ENCODE peak calls at places on chromosomes 11 and 22, in four cellular contexts. C is CD8-positive, alpha-beta T cell; O is mesothelial cell of epicardium; Z is skeletal muscle cell. W is an unnamed sample.

GRCh38 chr11:24515632-24516031 is 18.8 kb downstream of the LUZP2 start:
- DNase-seq in C (no peak), O (no peak), Z (no peak), W (no peak)

GRCh38 chr22:45131749-45132148 is 32.0 kb upstream of the NUP50 start:
- DNase-seq in C (no peak), O (no peak), Z (no peak), W (no peak)

GRCh38 chr11:84398017-84398626 is 1112.0 kb upstream of the CCDC90B start:
- DNase-seq in C (no peak), O (no peak), Z (no peak), W (no peak)

GRCh38 chr22:42179616-42180015 is 49.0 kb upstream of the CYP2D6 start:
- DNase-seq in C (no peak), O (no peak), Z (peak; percentile 67), W (no peak)

GRCh38 chr11:12085371-12086251 is 24.8 kb upstream of the MICAL2 start:
- DNase-seq in C (no peak), O (no peak), Z (no peak), W (no peak)

GRCh38 chr11:112564228-112564955 is 303.7 kb upstream of the PLET1 start:
- DNase-seq in C (no peak), O (no peak), Z (peak; percentile 41), W (no peak)

GRCh38 chr11:78539566-78539965 is 35.1 kb downstream of the NARS2 start:
- DNase-seq in C (no peak), O (no peak), Z (peak; percentile 15), W (no peak)

GRCh38 chr22:43446881-43447280 is 35.1 kb downstream of the MPPED1 start:
- DNase-seq in C (no peak), O (no peak), Z (no peak), W (no peak)

GRCh38 chr11:32090774-32091370 is at the start of gene RCN1:
- DNase-seq in C (peak; percentile 30), O (peak; percentile 84), Z (peak; percentile 79), W (peak; percentile 79)

GRCh38 chr22:39967996-39968968 is 8.1 kb downstream of the TMA7B start:
- DNase-seq in C (no peak), O (no peak), Z (no peak), W (no peak)

GRCh38 chr11:43557553-43558031 is 122.9 kb upstream of the HSD17B12 start:
- DNase-seq in C (no peak), O (no peak), Z (no peak), W (no peak)

GRCh38 chr22:35728639-35729308 is 11.1 kb downstream of the APOL5 start:
- DNase-seq in C (no peak), O (no peak), Z (no peak), W (no peak)

GRCh38 chr11:115247404-115247803 is 256.8 kb downstream of the CADM1 start:
- DNase-seq in C (no peak), O (no peak), Z (no peak), W (no peak)

GRCh38 chr22:36332623-36333331 is 55.0 kb downstream of the MYH9 start:
- DNase-seq in C (peak; percentile 63), O (no peak), Z (peak; percentile 77), W (no peak)

GRCh38 chr11:66467756-66468155 is 1.1 kb downstream of the PELI3 start:
- DNase-seq in C (no peak), O (no peak), Z (no peak), W (no peak)

GRCh38 chr11:9081153-9081552 is 10.2 kb downstream of the SCUBE2 start:
- DNase-seq in C (no peak), O (no peak), Z (no peak), W (no peak)

GRCh38 chr22:19879996-19880785 is 25.5 kb upstream of the GNB1L start:
- DNase-seq in C (no peak), O (no peak), Z (no peak), W (no peak)

GRCh38 chr11:69377029-69377952 is 83.3 kb downstream of the MYEOV start:
- DNase-seq in C (no peak), O (no peak), Z (no peak), W (no peak)

GRCh38 chr11:95912902-95913560 is 10.9 kb downstream of the MTMR2 start:
- DNase-seq in C (no peak), O (no peak), Z (no peak), W (no peak)

GRCh38 chr22:37198290-37199102 is 10.4 kb upstream of the C1QTNF6 start:
- DNase-seq in C (peak; percentile 94), O (peak; percentile 94), Z (no peak), W (peak; percentile 81)

GRCh38 chr11:24880962-24881361 is 384.1 kb downstream of the LUZP2 start:
- DNase-seq in C (no peak), O (no peak), Z (no peak), W (no peak)

GRCh38 chr11:9784602-9785315 is 120.9 kb downstream of the SWAP70 start:
- DNase-seq in C (no peak), O (no peak), Z (no peak), W (no peak)

GRCh38 chr11:69194956-69195355 is 39.2 kb downstream of the SMIM38 start:
- DNase-seq in C (no peak), O (no peak), Z (no peak), W (no peak)

W was measured in progenitor cell of endocrine pancreas.